ENCODE peak calls at places on chromosomes 1 and 21, in six cellular contexts. N is NB4, X is right lobe of liver, E is tibial nerve, V is IMR-90, U is breast epithelium. O is an unnamed sample.

GRCh38 chr1:33111965-33112364 is 31.0 kb downstream of the AZIN2 start:
- DNase-seq in N (peak; percentile 55), X (no peak), E (no peak), V (peak; percentile 44), U (no peak), O (peak; percentile 10)

GRCh38 chr1:3319874-3320245 is 134.6 kb upstream of the ARHGEF16 start:
- DNase-seq in N (peak; percentile 72), X (no peak), E (peak; percentile 40), V (peak; percentile 49), U (no peak), O (peak; percentile 37)

GRCh38 chr1:85495556-85495955 is 30.6 kb upstream of the DDAH1 start:
- DNase-seq in N (no peak), X (no peak), E (no peak), V (peak; percentile 70), U (peak; percentile 65), O (no peak)

GRCh38 chr21:36721817-36722216 is 22.9 kb downstream of the SIM2 start:
- DNase-seq in N (no peak), X (no peak), E (no peak), V (no peak), U (no peak), O (no peak)

GRCh38 chr1:42953182-42954180 is 5.2 kb downstream of the SLC2A1 start:
- DNase-seq in N (no peak), X (no peak), E (no peak), V (no peak), U (no peak), O (no peak)

GRCh38 chr1:109787211-109787844 is 23.6 kb upstream of the EPS8L3 start:
- DNase-seq in N (no peak), X (peak; percentile 38), E (no peak), V (peak; percentile 50), U (no peak), O (no peak)

GRCh38 chr1:150006881-150007401 is 3.6 kb downstream of the OTUD7B start:
- DNase-seq in N (no peak), X (no peak), E (no peak), V (peak; percentile 76), U (no peak), O (no peak)

GRCh38 chr1:46065405-46065804 is 67.0 kb downstream of the PIK3R3 start:
- DNase-seq in N (peak; percentile 36), X (no peak), E (no peak), V (no peak), U (no peak), O (peak; percentile 32)

GRCh38 chr1:228365321-228366061 is 41.1 kb downstream of the TRIM11 start:
- DNase-seq in N (no peak), X (no peak), E (no peak), V (no peak), U (no peak), O (no peak)

GRCh38 chr1:60978421-60979357 is 103.7 kb upstream of the NFIA start:
- DNase-seq in N (peak; percentile 40), X (no peak), E (no peak), V (peak; percentile 50), U (no peak), O (peak; percentile 87)

GRCh38 chr1:21939650-21940374 is 2.7 kb upstream of the HSPG2 start:
- DNase-seq in N (peak; percentile 61), X (peak; percentile 76), E (peak; percentile 84), V (peak; percentile 98), U (peak; percentile 83), O (peak; percentile 49)

GRCh38 chr21:42614811-42615342 is 38.5 kb upstream of the PDE9A start:
- DNase-seq in N (peak; percentile 73), X (peak; percentile 69), E (no peak), V (no peak), U (peak; percentile 74), O (peak; percentile 40)

GRCh38 chr1:26723013-26723991 is 27.5 kb downstream of the ARID1A start:
- DNase-seq in N (peak; percentile 45), X (peak; percentile 78), E (peak; percentile 76), V (peak; percentile 99), U (peak; percentile 72), O (peak; percentile 97)

GRCh38 chr1:66503841-66504470 is 30.0 kb upstream of the SGIP1 start:
- DNase-seq in N (peak; percentile 59), X (no peak), E (peak; percentile 59), V (peak; percentile 81), U (no peak), O (peak; percentile 46)

GRCh38 chr1:151377150-151377884 is 4.8 kb upstream of the SELENBP1 start:
- DNase-seq in N (no peak), X (no peak), E (no peak), V (no peak), U (no peak), O (no peak)

GRCh38 chr1:201275266-201275666 is 8.0 kb upstream of the PKP1 start:
- DNase-seq in N (no peak), X (no peak), E (no peak), V (peak; percentile 43), U (peak; percentile 90), O (no peak)

GRCh38 chr1:22517936-22518335 is 45.4 kb upstream of the EPHA8 start:
- DNase-seq in N (no peak), X (no peak), E (no peak), V (peak; percentile 34), U (no peak), O (no peak)

GRCh38 chr1:161044908-161045748 is 649 bp downstream of the USF1 start:
- DNase-seq in N (peak; percentile 93), X (peak; percentile 88), E (peak; percentile 43), V (peak; percentile 58), U (peak; percentile 40), O (peak; percentile 85)

GRCh38 chr1:186865253-186865652 is 36.5 kb downstream of the PLA2G4A start:
- DNase-seq in N (no peak), X (no peak), E (no peak), V (no peak), U (no peak), O (no peak)

GRCh38 chr1:224114787-224115175 is 870 bp downstream of the FBXO28 start:
- DNase-seq in N (no peak), X (no peak), E (no peak), V (no peak), U (no peak), O (no peak)

GRCh38 chr1:55504306-55504706 is 289.1 kb upstream of the USP24 start:
- DNase-seq in N (no peak), X (no peak), E (no peak), V (no peak), U (no peak), O (no peak)

GRCh38 chr1:172758242-172758641 is 99.3 kb downstream of the FASLG start:
- DNase-seq in N (no peak), X (no peak), E (no peak), V (no peak), U (no peak), O (no peak)

GRCh38 chr21:16211339-16212303 is 481.8 kb downstream of the USP25 start:
- DNase-seq in N (no peak), X (no peak), E (no peak), V (peak; percentile 1), U (no peak), O (no peak)

GRCh38 chr1:241323510-241323909 is 33.5 kb downstream of the RGS7 start:
- DNase-seq in N (peak; percentile 34), X (no peak), E (no peak), V (peak; percentile 30), U (no peak), O (peak; percentile 12)

GRCh38 chr1:117631761-117632160 is 25.9 kb downstream of the TENT5C start:
- DNase-seq in N (no peak), X (no peak), E (no peak), V (no peak), U (no peak), O (no peak)

GRCh38 chr1:110529011-110529410 is 10.0 kb upstream of the KCNA10 start:
- DNase-seq in N (no peak), X (no peak), E (no peak), V (no peak), U (no peak), O (no peak)

GRCh38 chr1:162285149-162285561 is 91.5 kb downstream of the SPATA46 start:
- DNase-seq in N (no peak), X (peak; percentile 68), E (no peak), V (no peak), U (peak; percentile 82), O (peak; percentile 56)

GRCh38 chr21:37072239-37072987 is 458 bp downstream of the PIGP start:
- DNase-seq in N (no peak), X (peak; percentile 72), E (peak; percentile 69), V (peak; percentile 89), U (peak; percentile 75), O (peak; percentile 91)

GRCh38 chr1:230495891-230496385 is 69.8 kb upstream of the PGBD5 start:
- DNase-seq in N (no peak), X (no peak), E (no peak), V (no peak), U (no peak), O (no peak)

GRCh38 chr1:61270761-61271411 is 188.5 kb downstream of the NFIA start:
- DNase-seq in N (no peak), X (no peak), E (no peak), V (peak; percentile 71), U (no peak), O (peak; percentile 85)

GRCh38 chr1:183730107-183730724 is 74.7 kb upstream of the RGL1 start:
- DNase-seq in N (no peak), X (no peak), E (no peak), V (no peak), U (no peak), O (no peak)

GRCh38 chr21:41226853-41227252 is 58.9 kb downstream of the BACE2 start:
- DNase-seq in N (no peak), X (no peak), E (no peak), V (no peak), U (no peak), O (no peak)

GRCh38 chr1:11030865-11031264 is 16.2 kb downstream of the MASP2 start:
- DNase-seq in N (no peak), X (no peak), E (no peak), V (no peak), U (no peak), O (no peak)
- TF ChIP-seq POLR2A in N (no peak), X (no peak), E (no peak), V (no peak), U (no peak), O (no peak)

DNA sequence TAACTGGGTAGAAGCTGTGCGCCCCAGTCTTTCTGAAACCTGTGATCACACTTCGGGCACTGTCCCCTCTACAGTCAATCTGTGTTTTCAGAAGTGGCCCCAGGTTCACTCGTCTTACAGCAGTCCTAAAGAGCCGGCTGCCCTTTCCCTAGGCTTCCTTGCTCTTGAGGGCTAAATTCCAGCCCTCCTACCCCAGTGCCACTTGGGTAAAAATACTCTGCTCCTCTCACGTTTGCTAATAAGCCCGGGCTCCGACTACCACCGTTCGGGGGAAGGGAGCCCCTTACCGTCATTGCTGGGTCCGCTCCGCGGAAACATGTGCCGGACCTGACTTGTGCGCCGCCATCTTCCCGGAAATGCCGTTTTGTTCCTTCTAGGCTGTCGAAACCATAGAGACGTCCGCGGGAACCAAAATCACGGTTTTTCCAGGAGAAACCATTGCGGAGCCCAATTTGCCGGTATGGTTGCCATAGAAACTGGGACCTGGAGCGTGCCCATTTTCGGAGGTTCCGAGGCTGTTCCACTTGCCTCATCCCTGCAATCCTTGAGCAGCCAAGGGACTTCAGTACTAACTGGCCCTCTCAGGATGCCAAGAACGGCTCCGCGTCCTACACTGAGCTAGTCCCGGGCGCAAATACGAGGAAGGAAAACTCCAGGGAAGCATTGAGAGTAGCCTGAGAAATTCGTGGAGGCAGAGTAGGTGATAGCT is at the start of gene GPATCH4:
- DNase-seq in N (peak; percentile 84), X (peak; percentile 82), E (peak; percentile 66), V (peak; percentile 92), U (peak; percentile 59), O (peak; percentile 80)
- TF ChIP-seq POLR2A in N (peak; percentile 65), X (peak; percentile 63), E (no peak), V (peak; percentile 86), U (peak; percentile 25), O (peak; percentile 78)

GRCh38 chr1:24186993-24187790 is at the start of gene IFNLR1:
- DNase-seq in N (no peak), X (peak; percentile 86), E (no peak), V (no peak), U (peak; percentile 82), O (no peak)
- TF ChIP-seq POLR2A in N (no peak), X (peak; percentile 54), E (no peak), V (no peak), U (peak; percentile 20), O (no peak)

GRCh38 chr1:204089044-204089751 is 16.3 kb downstream of the SOX13 start:
- DNase-seq in N (no peak), X (no peak), E (peak; percentile 71), V (no peak), U (peak; percentile 89), O (no peak)
- TF ChIP-seq POLR2A in N (no peak), X (no peak), E (peak; percentile 32), V (no peak), U (no peak), O (no peak)

O was measured in erythroblast.